ENCODE peak calls at places on chromosomes 5 and 9, in seven cellular contexts. J, D, W, C, E, N and B are unnamed samples.

GRCh38 chr5:69415584-69415958 is 655 bp downstream of the MARVELD2 start:
- DNase-seq in J (no peak), D (peak), W (peak), C (no peak), E (no peak), N (no peak), B (no peak)

GRCh38 chr5:43066231-43066798 is 26.2 kb upstream of the ANXA2R start:
- DNase-seq in J (no peak), D (peak), W (peak), C (peak), E (peak), N (peak), B (no peak)

GRCh38 chr9:16526380-16526779 is 344.1 kb downstream of the BNC2 start:
- DNase-seq in J (no peak), D (no peak), W (no peak), C (no peak), E (no peak), N (no peak), B (no peak)

GRCh38 chr5:150394103-150394502 is 18.6 kb downstream of the CD74 start:
- DNase-seq in J (no peak), D (no peak), W (peak), C (no peak), E (no peak), N (no peak), B (no peak)

GRCh38 chr5:179796877-179797608 is 3.3 kb downstream of the LTC4S start:
- DNase-seq in J (no peak), D (no peak), W (peak), C (no peak), E (peak), N (no peak), B (no peak)

GRCh38 chr5:114185274-114185673 is 176.6 kb upstream of the KCNN2 start:
- DNase-seq in J (no peak), D (no peak), W (no peak), C (no peak), E (no peak), N (no peak), B (no peak)

GRCh38 chr5:141121563-141121962 is at the start of gene PCDHB4:
- DNase-seq in J (no peak), D (peak), W (no peak), C (no peak), E (peak), N (no peak), B (no peak)

GRCh38 chr5:96538831-96539250 is 105.8 kb upstream of the PCSK1 start:
- DNase-seq in J (no peak), D (no peak), W (no peak), C (no peak), E (no peak), N (no peak), B (no peak)

GRCh38 chr5:145101246-145101645 is 733.9 kb downstream of the PRELID2 start:
- DNase-seq in J (no peak), D (peak), W (peak), C (no peak), E (no peak), N (no peak), B (no peak)

GRCh38 chr5:142701673-142702311 is 15.9 kb upstream of the FGF1 start:
- DNase-seq in J (no peak), D (no peak), W (no peak), C (no peak), E (no peak), N (no peak), B (no peak)

GRCh38 chr9:119986205-119986604 is 593.8 kb downstream of the CDK5RAP2 start:
- DNase-seq in J (no peak), D (no peak), W (no peak), C (no peak), E (no peak), N (no peak), B (no peak)

GRCh38 chr5:173997331-173997730 is 8.4 kb downstream of the C5orf47 start:
- DNase-seq in J (no peak), D (no peak), W (no peak), C (no peak), E (no peak), N (no peak), B (no peak)

GRCh38 chr9:99253134-99253533 is 31.1 kb downstream of the SEC61B start:
- DNase-seq in J (no peak), D (no peak), W (no peak), C (no peak), E (no peak), N (no peak), B (no peak)

GRCh38 chr5:150638488-150639316 is 1.8 kb upstream of the SYNPO start:
- DNase-seq in J (no peak), D (no peak), W (no peak), C (no peak), E (no peak), N (no peak), B (no peak)

GRCh38 chr5:78626009-78626571 is 22.5 kb downstream of the LHFPL2 start:
- DNase-seq in J (no peak), D (no peak), W (no peak), C (no peak), E (peak), N (no peak), B (no peak)

GRCh38 chr9:127817881-127818434 is 15.3 kb downstream of the FPGS start:
- DNase-seq in J (no peak), D (no peak), W (no peak), C (no peak), E (no peak), N (no peak), B (no peak)

GRCh38 chr5:91155238-91155637 is 227.9 kb downstream of the ARRDC3 start:
- DNase-seq in J (no peak), D (no peak), W (no peak), C (no peak), E (no peak), N (no peak), B (no peak)

GRCh38 chr5:77643654-77644404 is 5.3 kb upstream of the OTP start:
- DNase-seq in J (no peak), D (no peak), W (peak), C (no peak), E (no peak), N (no peak), B (no peak)

GRCh38 chr5:73968246-73968645 is 342.2 kb downstream of the ARHGEF28 start:
- DNase-seq in J (no peak), D (no peak), W (no peak), C (no peak), E (no peak), N (no peak), B (no peak)

GRCh38 chr9:87714819-87715218 is 11.1 kb upstream of the CTSL start:
- DNase-seq in J (peak), D (no peak), W (no peak), C (no peak), E (peak), N (no peak), B (no peak)

GRCh38 chr5:138974227-138975063 is 99.3 kb upstream of the LRRTM2 start:
- DNase-seq in J (no peak), D (no peak), W (no peak), C (no peak), E (peak), N (no peak), B (no peak)

GRCh38 chr9:297104-297794 is 82.6 kb downstream of the DOCK8 start:
- DNase-seq in J (no peak), D (no peak), W (peak), C (no peak), E (no peak), N (no peak), B (no peak)

GRCh38 chr5:127088226-127088625 is 14.9 kb upstream of the C5orf63 start:
- DNase-seq in J (peak), D (no peak), W (no peak), C (no peak), E (peak), N (no peak), B (no peak)

GRCh38 chr5:123700624-123701023 is 188.6 kb downstream of the CSNK1G3 start:
- DNase-seq in J (peak), D (no peak), W (no peak), C (no peak), E (peak), N (no peak), B (no peak)

GRCh38 chr5:83368317-83368716 is 103.2 kb upstream of the VCAN start:
- DNase-seq in J (peak), D (no peak), W (no peak), C (no peak), E (no peak), N (no peak), B (no peak)

GRCh38 chr9:136545065-136545965 is 533 bp downstream of the NOTCH1 start:
- DNase-seq in J (no peak), D (no peak), W (peak), C (peak), E (no peak), N (no peak), B (no peak)

GRCh38 chr5:1409386-1410110 is 35.7 kb downstream of the SLC6A3 start:
- DNase-seq in J (no peak), D (peak), W (peak), C (no peak), E (no peak), N (peak), B (no peak)

GRCh38 chr5:1514027-1514818 is 9.5 kb downstream of the LPCAT1 start:
- DNase-seq in J (no peak), D (no peak), W (peak), C (no peak), E (peak), N (no peak), B (no peak)

GRCh38 chr5:89282038-89282831 is 399.3 kb upstream of the MEF2C start:
- DNase-seq in J (no peak), D (no peak), W (peak), C (no peak), E (no peak), N (no peak), B (no peak)

GRCh38 chr5:180775624-180776023 is 27.0 kb downstream of the MGAT1 start:
- DNase-seq in J (no peak), D (no peak), W (no peak), C (no peak), E (no peak), N (no peak), B (no peak)

GRCh38 chr9:37371565-37372464 is 50.7 kb upstream of the GRHPR start:
- DNase-seq in J (no peak), D (no peak), W (no peak), C (no peak), E (no peak), N (no peak), B (no peak)

GRCh38 chr9:98502311-98502975 is 206.3 kb downstream of the GABBR2 start:
- DNase-seq in J (no peak), D (no peak), W (no peak), C (no peak), E (no peak), N (no peak), B (no peak)

GRCh38 chr5:155978805-155979204 is 348.2 kb upstream of the SGCD start:
- DNase-seq in J (no peak), D (no peak), W (no peak), C (no peak), E (no peak), N (no peak), B (no peak)

GRCh38 chr5:168660691-168661090 is 81.5 kb upstream of the PANK3 start:
- DNase-seq in J (no peak), D (no peak), W (no peak), C (no peak), E (no peak), N (no peak), B (no peak)

GRCh38 chr9:94867281-94867841 is 140.9 kb downstream of the AOPEP start:
- DNase-seq in J (peak), D (no peak), W (no peak), C (no peak), E (peak), N (no peak), B (no peak)

GRCh38 chr5:150180241-150181027 is 9.4 kb upstream of the SLC6A7 start:
- DNase-seq in J (no peak), D (no peak), W (no peak), C (no peak), E (peak), N (no peak), B (no peak)

GRCh38 chr5:132498686-132499271 is 8.2 kb upstream of the IRF1 start:
- DNase-seq in J (no peak), D (no peak), W (no peak), C (peak), E (no peak), N (no peak), B (no peak)

GRCh38 chr9:35000535-35001284 is 11.2 kb downstream of the DNAJB5 start:
- DNase-seq in J (peak), D (no peak), W (no peak), C (no peak), E (no peak), N (no peak), B (no peak)

GRCh38 chr9:34999576-34999975 is 10.0 kb downstream of the DNAJB5 start:
- DNase-seq in J (no peak), D (no peak), W (peak), C (no peak), E (no peak), N (no peak), B (no peak)

GRCh38 chr9:35002623-35003022 is 13.1 kb downstream of the DNAJB5 start:
- DNase-seq in J (no peak), D (no peak), W (peak), C (no peak), E (no peak), N (no peak), B (no peak)

GRCh38 chr9:35001803-35002502 is 12.4 kb downstream of the DNAJB5 start:
- DNase-seq in J (no peak), D (no peak), W (peak), C (no peak), E (no peak), N (no peak), B (no peak)

GRCh38 chr9:35001285-35001677 is 11.7 kb downstream of the DNAJB5 start:
- DNase-seq in J (no peak), D (no peak), W (no peak), C (no peak), E (no peak), N (no peak), B (no peak)
- TF ChIP-seq CTCF in J (no peak), D (no peak), W (no peak), C (no peak), E (no peak), N (no peak), B (no peak)

GRCh38 chr9:14068690-14069089 is 245.3 kb downstream of the NFIB start:
- DNase-seq in J (no peak), D (no peak), W (no peak), C (no peak), E (no peak), N (no peak), B (no peak)
- TF ChIP-seq CTCF in J (no peak), D (no peak), W (no peak), C (no peak), E (no peak), N (no peak), B (no peak)

GRCh38 chr5:20574576-20574975 is 586.6 kb upstream of the CDH18 start:
- DNase-seq in J (no peak), D (no peak), W (no peak), C (no peak), E (no peak), N (no peak), B (no peak)

GRCh38 chr5:20575515-20575914 is 587.5 kb upstream of the CDH18 start:
- DNase-seq in J (no peak), D (no peak), W (no peak), C (no peak), E (no peak), N (no peak), B (no peak)

GRCh38 chr5:20570486-20570885 is 582.5 kb upstream of the CDH18 start:
- DNase-seq in J (no peak), D (no peak), W (no peak), C (no peak), E (no peak), N (no peak), B (no peak)

GRCh38 chr5:20572560-20572959 is 584.6 kb upstream of the CDH18 start:
- DNase-seq in J (no peak), D (no peak), W (no peak), C (no peak), E (no peak), N (no peak), B (no peak)
- TF ChIP-seq CTCF in J (no peak), D (no peak), W (no peak), C (no peak), E (no peak), N (no peak), B (peak)

GRCh38 chr5:125049721-125050357 is 303.4 kb upstream of the ZNF608 start:
- DNase-seq in J (no peak), D (no peak), W (no peak), C (no peak), E (peak), N (no peak), B (no peak)
- TF ChIP-seq CTCF in J (no peak), D (no peak), W (no peak), C (no peak), E (no peak), N (no peak), B (no peak)

DNA sequence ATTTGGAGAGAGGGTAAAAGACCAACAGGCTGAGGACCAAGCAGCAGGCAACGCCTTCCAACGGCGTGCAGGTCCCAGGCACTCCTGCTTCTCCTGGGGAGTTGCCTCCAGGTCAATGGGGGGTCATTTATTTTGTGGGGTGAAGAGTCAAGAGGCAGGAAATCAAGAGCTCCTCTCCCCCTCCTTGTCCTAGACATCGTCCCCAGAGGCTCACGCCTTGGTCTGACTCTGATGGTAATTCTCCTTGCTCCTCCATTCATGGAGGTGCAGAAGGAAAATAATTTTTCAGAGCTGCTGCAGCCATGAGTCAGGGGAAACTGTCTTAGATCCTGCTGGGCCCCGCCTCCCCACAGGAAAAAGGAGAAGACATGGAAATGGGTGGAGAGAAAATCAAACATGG is 141.7 kb downstream of the CMYA5 start:
- DNase-seq in J (no peak), D (no peak), W (no peak), C (no peak), E (no peak), N (no peak), B (no peak)
- TF ChIP-seq CTCF in J (no peak), D (no peak), W (no peak), C (no peak), E (no peak), N (no peak), B (no peak)

DNA sequence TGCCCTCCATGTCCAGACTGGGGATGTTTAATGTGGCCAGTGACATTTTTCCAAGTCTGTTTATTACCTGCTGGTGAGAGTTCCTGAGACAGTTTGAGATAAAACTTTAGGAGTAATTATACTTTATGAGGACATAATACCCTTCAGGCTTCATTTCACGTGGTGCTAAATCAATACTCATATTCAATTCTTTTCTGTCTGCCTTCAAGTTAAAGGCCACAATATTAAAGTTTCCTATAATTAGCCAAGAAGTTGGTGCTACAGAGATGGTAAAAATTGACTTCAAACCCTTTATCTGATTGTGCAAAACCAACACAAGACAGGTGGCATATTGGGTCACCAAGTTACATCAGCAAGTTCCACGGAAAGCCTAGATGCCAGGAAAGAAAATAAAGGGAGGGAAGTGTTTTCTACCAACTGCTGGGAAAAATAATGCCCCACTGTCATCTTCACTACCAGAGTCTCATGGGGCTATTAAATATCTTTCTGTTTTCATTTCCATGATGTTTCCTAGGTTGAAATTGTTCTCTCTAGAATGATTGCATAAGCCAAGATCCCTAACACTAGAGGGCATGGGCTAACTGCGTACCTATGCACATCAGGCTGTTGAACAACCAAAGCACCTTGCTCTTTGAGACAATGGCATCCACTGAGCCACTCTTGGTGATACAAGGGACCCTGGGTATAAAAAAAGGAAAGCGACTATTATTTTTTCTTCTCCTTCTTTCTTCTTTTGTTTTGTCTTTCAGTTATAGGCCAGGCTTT is 68.7 kb downstream of the INSYN2B start:
- DNase-seq in J (no peak), D (no peak), W (no peak), C (no peak), E (no peak), N (no peak), B (no peak)
- TF ChIP-seq CTCF in J (no peak), D (no peak), W (no peak), C (no peak), E (no peak), N (no peak), B (no peak)

GRCh38 chr5:65481635-65482271 is at the start of gene ADAMTS6:
- DNase-seq in J (peak), D (peak), W (peak), C (peak), E (peak), N (peak), B (no peak)
- TF ChIP-seq CTCF in J (no peak), D (no peak), W (no peak), C (no peak), E (no peak), N (no peak), B (no peak)